ENCODE peak calls at places on chromosomes 6 and 20, in five cellular contexts. One of them, this sample, is unnamed.

GRCh38 chr20:63070771-63071540 is 64.2 kb upstream of the BHLHE23 start:
- DNase-seq in GM20000: no peak
- DNase-seq in uterus: no peak
- DNase-seq in IMR-90: no peak
- DNase-seq in natural killer cell: no peak
- DNase-seq in this sample: no peak

GRCh38 chr6:54493138-54493537 is 184.9 kb downstream of the TINAG start:
- DNase-seq in GM20000: no peak
- DNase-seq in uterus: no peak
- DNase-seq in IMR-90: peak
- DNase-seq in natural killer cell: no peak
- DNase-seq in this sample: no peak

GRCh38 chr20:45576995-45577394 is 2.1 kb downstream of the WFDC8 start:
- DNase-seq in GM20000: no peak
- DNase-seq in uterus: no peak
- DNase-seq in IMR-90: peak
- DNase-seq in natural killer cell: no peak
- DNase-seq in this sample: no peak

GRCh38 chr6:122673345-122673961 is 63.2 kb downstream of the PKIB start:
- DNase-seq in GM20000: no peak
- DNase-seq in uterus: no peak
- DNase-seq in IMR-90: no peak
- DNase-seq in natural killer cell: no peak
- DNase-seq in this sample: no peak

GRCh38 chr20:49276201-49276894 is 1.5 kb downstream of the ZNFX1 start:
- DNase-seq in GM20000: peak
- DNase-seq in uterus: no peak
- DNase-seq in IMR-90: peak
- DNase-seq in natural killer cell: no peak
- DNase-seq in this sample: no peak

GRCh38 chr20:46203510-46203837 is 85.4 kb downstream of the CD40 start:
- DNase-seq in GM20000: no peak
- DNase-seq in uterus: no peak
- DNase-seq in IMR-90: no peak
- DNase-seq in natural killer cell: no peak
- DNase-seq in this sample: no peak

GRCh38 chr6:166474721-166475565 is 92.2 kb upstream of the MPC1 start:
- DNase-seq in GM20000: no peak
- DNase-seq in uterus: no peak
- DNase-seq in IMR-90: no peak
- DNase-seq in natural killer cell: no peak
- DNase-seq in this sample: no peak

GRCh38 chr20:3238616-3239025 is 369 bp downstream of the SLC4A11 start:
- DNase-seq in GM20000: peak
- DNase-seq in uterus: no peak
- DNase-seq in IMR-90: no peak
- DNase-seq in natural killer cell: no peak
- DNase-seq in this sample: peak

GRCh38 chr20:32779500-32780215 is 17.5 kb downstream of the DNMT3B start:
- DNase-seq in GM20000: no peak
- DNase-seq in uterus: no peak
- DNase-seq in IMR-90: no peak
- DNase-seq in natural killer cell: no peak
- DNase-seq in this sample: no peak

GRCh38 chr20:45969712-45970634 is 2.0 kb downstream of the ZNF335 start:
- DNase-seq in GM20000: peak
- DNase-seq in uterus: peak
- DNase-seq in IMR-90: peak
- DNase-seq in natural killer cell: no peak
- DNase-seq in this sample: no peak

GRCh38 chr20:11249239-11249638 is 575.4 kb upstream of the JAG1 start:
- DNase-seq in GM20000: no peak
- DNase-seq in uterus: no peak
- DNase-seq in IMR-90: no peak
- DNase-seq in natural killer cell: no peak
- DNase-seq in this sample: no peak

GRCh38 chr6:108947114-108947854 is 99.1 kb downstream of the ARMC2 start:
- DNase-seq in GM20000: no peak
- DNase-seq in uterus: no peak
- DNase-seq in IMR-90: peak
- DNase-seq in natural killer cell: no peak
- DNase-seq in this sample: no peak

GRCh38 chr6:38306915-38307314 is 332.8 kb downstream of the BTBD9 start:
- DNase-seq in GM20000: no peak
- DNase-seq in uterus: no peak
- DNase-seq in IMR-90: no peak
- DNase-seq in natural killer cell: no peak
- DNase-seq in this sample: no peak

GRCh38 chr20:59835057-59835447 is 98.4 kb downstream of the SYCP2 start:
- DNase-seq in GM20000: no peak
- DNase-seq in uterus: no peak
- DNase-seq in IMR-90: no peak
- DNase-seq in natural killer cell: no peak
- DNase-seq in this sample: no peak

GRCh38 chr6:166415306-166415705 is 32.6 kb upstream of the MPC1 start:
- DNase-seq in GM20000: no peak
- DNase-seq in uterus: no peak
- DNase-seq in IMR-90: no peak
- DNase-seq in natural killer cell: no peak
- DNase-seq in this sample: no peak

GRCh38 chr6:1230281-1230680 is 81.6 kb upstream of the FOXQ1 start:
- DNase-seq in GM20000: no peak
- DNase-seq in uterus: no peak
- DNase-seq in IMR-90: no peak
- DNase-seq in natural killer cell: no peak
- DNase-seq in this sample: no peak

GRCh38 chr6:166998256-166999144 is 697 bp upstream of the CEP43 start:
- DNase-seq in GM20000: peak
- DNase-seq in uterus: peak
- DNase-seq in IMR-90: no peak
- DNase-seq in natural killer cell: peak
- DNase-seq in this sample: peak

GRCh38 chr6:117272886-117273285 is 7.5 kb downstream of the VGLL2 start:
- DNase-seq in GM20000: no peak
- DNase-seq in uterus: no peak
- DNase-seq in IMR-90: no peak
- DNase-seq in natural killer cell: no peak
- DNase-seq in this sample: no peak

GRCh38 chr6:26331809-26332226 is 33.2 kb upstream of the BTN3A2 start:
- DNase-seq in GM20000: peak
- DNase-seq in uterus: no peak
- DNase-seq in IMR-90: no peak
- DNase-seq in natural killer cell: no peak
- DNase-seq in this sample: no peak

GRCh38 chr20:63635431-63636141 is 8.7 kb upstream of the GMEB2 start:
- DNase-seq in GM20000: no peak
- DNase-seq in uterus: no peak
- DNase-seq in IMR-90: no peak
- DNase-seq in natural killer cell: peak
- DNase-seq in this sample: peak

GRCh38 chr6:151842816-151843215 is 35.3 kb downstream of the ESR1 start:
- DNase-seq in GM20000: no peak
- DNase-seq in uterus: no peak
- DNase-seq in IMR-90: no peak
- DNase-seq in natural killer cell: no peak
- DNase-seq in this sample: no peak

GRCh38 chr6:161919711-161920110 is 645.9 kb upstream of the AGPAT4 start:
- DNase-seq in GM20000: no peak
- DNase-seq in uterus: no peak
- DNase-seq in IMR-90: no peak
- DNase-seq in natural killer cell: no peak
- DNase-seq in this sample: no peak

GRCh38 chr20:22368235-22368634 is 216.1 kb downstream of the FOXA2 start:
- DNase-seq in GM20000: no peak
- DNase-seq in uterus: no peak
- DNase-seq in IMR-90: no peak
- DNase-seq in natural killer cell: no peak
- DNase-seq in this sample: no peak

GRCh38 chr20:15610700-15611277 is 962.5 kb downstream of the KIF16B start:
- DNase-seq in GM20000: no peak
- DNase-seq in uterus: no peak
- DNase-seq in IMR-90: no peak
- DNase-seq in natural killer cell: no peak
- DNase-seq in this sample: no peak

GRCh38 chr6:115891111-115891669 is 169.5 kb downstream of the FRK start:
- DNase-seq in GM20000: peak
- DNase-seq in uterus: no peak
- DNase-seq in IMR-90: peak
- DNase-seq in natural killer cell: no peak
- DNase-seq in this sample: no peak

GRCh38 chr20:16027710-16028109 is 545.5 kb downstream of the KIF16B start:
- DNase-seq in GM20000: no peak
- DNase-seq in uterus: no peak
- DNase-seq in IMR-90: no peak
- DNase-seq in natural killer cell: no peak
- DNase-seq in this sample: no peak

GRCh38 chr6:11535801-11536230 is 1.7 kb upstream of the TMEM170B start:
- DNase-seq in GM20000: no peak
- DNase-seq in uterus: no peak
- DNase-seq in IMR-90: peak
- DNase-seq in natural killer cell: no peak
- DNase-seq in this sample: no peak

GRCh38 chr20:25056601-25057233 is 1.2 kb downstream of the ACSS1 start:
- DNase-seq in GM20000: no peak
- DNase-seq in uterus: peak
- DNase-seq in IMR-90: no peak
- DNase-seq in natural killer cell: no peak
- DNase-seq in this sample: no peak

GRCh38 chr20:49419785-49420184 is 62.7 kb downstream of the KCNB1 start:
- DNase-seq in GM20000: no peak
- DNase-seq in uterus: no peak
- DNase-seq in IMR-90: no peak
- DNase-seq in natural killer cell: no peak
- DNase-seq in this sample: no peak

GRCh38 chr6:144094731-144095133 is 641 bp downstream of the SF3B5 start:
- DNase-seq in GM20000: no peak
- DNase-seq in uterus: no peak
- DNase-seq in IMR-90: no peak
- DNase-seq in natural killer cell: no peak
- DNase-seq in this sample: no peak

GRCh38 chr20:2206957-2207769 is 88.6 kb upstream of the TGM3 start:
- DNase-seq in GM20000: peak
- DNase-seq in uterus: peak
- DNase-seq in IMR-90: peak
- DNase-seq in natural killer cell: peak
- DNase-seq in this sample: peak

GRCh38 chr20:39222102-39222501 is 260.0 kb downstream of the DHX35 start:
- DNase-seq in GM20000: no peak
- DNase-seq in uterus: no peak
- DNase-seq in IMR-90: no peak
- DNase-seq in natural killer cell: no peak
- DNase-seq in this sample: no peak
- TF ChIP-seq CTCF in GM20000: no peak
- TF ChIP-seq CTCF in uterus: no peak
- TF ChIP-seq CTCF in IMR-90: no peak
- TF ChIP-seq CTCF in natural killer cell: no peak
- TF ChIP-seq CTCF in this sample: no peak

GRCh38 chr6:74991573-74992332 is 214.1 kb downstream of the COL12A1 start:
- DNase-seq in GM20000: no peak
- DNase-seq in uterus: no peak
- DNase-seq in IMR-90: peak
- DNase-seq in natural killer cell: no peak
- DNase-seq in this sample: no peak
- TF ChIP-seq CTCF in GM20000: no peak
- TF ChIP-seq CTCF in uterus: peak
- TF ChIP-seq CTCF in IMR-90: peak
- TF ChIP-seq CTCF in natural killer cell: no peak
- TF ChIP-seq CTCF in this sample: no peak

DNA sequence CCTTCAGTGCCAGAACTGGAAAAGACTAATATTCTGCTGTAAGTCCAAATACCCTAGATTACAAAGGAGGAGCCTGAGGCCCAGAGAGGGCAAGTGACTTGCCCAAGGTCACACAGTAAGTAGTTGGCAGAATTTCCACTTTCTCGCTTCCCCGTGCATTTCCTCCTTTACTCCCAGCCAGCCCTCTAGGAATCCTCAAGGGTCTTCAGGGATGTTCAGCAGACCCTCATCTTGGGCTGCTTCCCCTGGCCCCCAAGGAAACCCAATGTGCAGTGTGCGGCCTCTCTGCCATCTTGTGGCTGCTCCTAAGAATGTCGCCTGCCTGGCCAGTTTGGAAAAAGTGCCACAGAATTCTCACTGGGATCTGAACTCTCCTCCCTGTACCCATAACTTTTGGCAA is 217.7 kb upstream of the LRFN2 start:
- DNase-seq in GM20000: no peak
- DNase-seq in uterus: no peak
- DNase-seq in IMR-90: no peak
- DNase-seq in natural killer cell: no peak
- DNase-seq in this sample: no peak
- TF ChIP-seq CTCF in GM20000: no peak
- TF ChIP-seq CTCF in uterus: no peak
- TF ChIP-seq CTCF in IMR-90: no peak
- TF ChIP-seq CTCF in natural killer cell: no peak
- TF ChIP-seq CTCF in this sample: no peak

GRCh38 chr6:7899046-7899888 is 11.3 kb downstream of the TXNDC5 start:
- DNase-seq in GM20000: peak
- DNase-seq in uterus: no peak
- DNase-seq in IMR-90: no peak
- DNase-seq in natural killer cell: no peak
- DNase-seq in this sample: no peak
- TF ChIP-seq CTCF in GM20000: no peak
- TF ChIP-seq CTCF in uterus: no peak
- TF ChIP-seq CTCF in IMR-90: peak
- TF ChIP-seq CTCF in natural killer cell: no peak
- TF ChIP-seq CTCF in this sample: no peak

GRCh38 chr6:42086046-42086664 is 35.8 kb downstream of the TAF8 start:
- DNase-seq in GM20000: no peak
- DNase-seq in uterus: no peak
- DNase-seq in IMR-90: no peak
- DNase-seq in natural killer cell: no peak
- DNase-seq in this sample: no peak
- TF ChIP-seq CTCF in GM20000: no peak
- TF ChIP-seq CTCF in uterus: no peak
- TF ChIP-seq CTCF in IMR-90: peak
- TF ChIP-seq CTCF in natural killer cell: no peak
- TF ChIP-seq CTCF in this sample: no peak

This sample was measured in activated B cell treated with CpG ODN at 0.5 μM for 24 hours.